ENCODE peak calls at places on chromosomes 4 and X, in five cellular contexts. U, L, Z, X and T are unnamed samples.

GRCh38 chrX:97389761-97390192 is 506.1 kb downstream of the RPA4 start:
- DNase-seq in Z (no peak), L (no peak), X (no peak), U (peak; percentile 68), T (no peak)

GRCh38 chr4:135508006-135508714 is 1306.6 kb upstream of the PABPC4L start:
- DNase-seq in U (peak; percentile 89), L (no peak), X (peak; percentile 6), Z (no peak), T (no peak)

GRCh38 chrX:7111518-7111917 is 36.0 kb upstream of the STS start:
- DNase-seq in L (no peak), X (no peak), Z (no peak), U (no peak), T (peak; percentile 91)

GRCh38 chrX:65581661-65582339 is 47.2 kb upstream of the LAS1L start:
- DNase-seq in Z (peak; percentile 72), L (peak; percentile 67), U (peak; percentile 85), X (peak; percentile 68), T (peak; percentile 38)

GRCh38 chrX:24498181-24498580 is 33.1 kb downstream of the PDK3 start:
- DNase-seq in X (peak; percentile 27), L (no peak), U (no peak), Z (peak; percentile 43), T (peak; percentile 14)

GRCh38 chrX:110418220-110418856 is 59.7 kb downstream of the RTL9 start:
- DNase-seq in Z (peak; percentile 76), X (peak; percentile 85), L (no peak), U (peak; percentile 67), T (peak; percentile 54)

GRCh38 chr4:53010320-53010719 is 148.2 kb downstream of the RASL11B start:
- DNase-seq in U (no peak), L (no peak), X (no peak), Z (no peak), T (no peak)

GRCh38 chr4:183485411-183486160 is 19.3 kb upstream of the ING2 start:
- DNase-seq in L (no peak), U (peak; percentile 44), X (no peak), Z (no peak), T (no peak)

GRCh38 chrX:150365953-150366911 is 3.1 kb downstream of the MAMLD1 start:
- DNase-seq in L (no peak), Z (no peak), U (peak; percentile 17), X (peak; percentile 59), T (no peak)

GRCh38 chrX:130539721-130540321 is 138.0 kb downstream of the RBMX2 start:
- DNase-seq in Z (peak; percentile 76), L (peak; percentile 30), X (peak; percentile 79), U (peak; percentile 63), T (peak; percentile 53)

GRCh38 chr4:146335763-146336412 is 121.5 kb downstream of the REELD1 start:
- DNase-seq in X (peak; percentile 16), Z (no peak), U (peak; percentile 69), L (no peak), T (peak; percentile 74)

GRCh38 chr4:12729384-12729783 is 754.8 kb downstream of the RAB28 start:
- DNase-seq in Z (peak; percentile 28), X (peak; percentile 75), L (no peak), U (peak; percentile 35), T (peak; percentile 32)